ENCODE peak calls at places on chromosomes 4 and X, in ten cellular contexts. One of them, this sample, is unnamed.

GRCh38 chr4:165867961-165868360 is 5.1 kb upstream of the TLL1 start:
- DNase-seq in tibial artery: no peak
- DNase-seq in transverse colon: no peak
- DNase-seq in kidney: no peak
- DNase-seq in K562: no peak
- DNase-seq in A549: no peak
- DNase-seq in hepatocyte: no peak
- DNase-seq in AG10803: no peak
- DNase-seq in fibroblast of mammary gland: no peak
- DNase-seq in thyroid gland: no peak
- DNase-seq in this sample: no peak

GRCh38 chr4:170227928-170228327 is 138.2 kb upstream of the AADAT start:
- DNase-seq in kidney: no peak
- DNase-seq in K562: no peak
- DNase-seq in hepatocyte: no peak
- DNase-seq in transverse colon: no peak
- DNase-seq in tibial artery: no peak
- DNase-seq in AG10803: no peak
- DNase-seq in fibroblast of mammary gland: no peak
- DNase-seq in A549: no peak
- DNase-seq in thyroid gland: no peak
- DNase-seq in this sample: no peak

GRCh38 chr4:84224522-84224921 is 274.6 kb downstream of the NKX6-1 start:
- DNase-seq in transverse colon: no peak
- DNase-seq in tibial artery: no peak
- DNase-seq in AG10803: no peak
- DNase-seq in A549: no peak
- DNase-seq in kidney: no peak
- DNase-seq in fibroblast of mammary gland: no peak
- DNase-seq in hepatocyte: no peak
- DNase-seq in thyroid gland: no peak
- DNase-seq in K562: no peak
- DNase-seq in this sample: no peak

GRCh38 chr4:69092190-69092589 is 4.1 kb upstream of the UGT2B7 start:
- DNase-seq in tibial artery: no peak
- DNase-seq in K562: no peak
- DNase-seq in AG10803: peak; percentile 3
- DNase-seq in A549: no peak
- DNase-seq in hepatocyte: no peak
- DNase-seq in kidney: no peak
- DNase-seq in thyroid gland: no peak
- DNase-seq in fibroblast of mammary gland: peak; percentile 59
- DNase-seq in transverse colon: no peak
- DNase-seq in this sample: peak; percentile 59

GRCh38 chrX:110391086-110391485 is 32.4 kb downstream of the RTL9 start:
- DNase-seq in A549: no peak
- DNase-seq in K562: no peak
- DNase-seq in kidney: no peak
- DNase-seq in fibroblast of mammary gland: no peak
- DNase-seq in hepatocyte: no peak
- DNase-seq in tibial artery: no peak
- DNase-seq in transverse colon: no peak
- DNase-seq in thyroid gland: no peak
- DNase-seq in AG10803: no peak
- DNase-seq in this sample: no peak

GRCh38 chrX:33273521-33273920 is 62.2 kb upstream of the DMD start:
- DNase-seq in hepatocyte: no peak
- DNase-seq in fibroblast of mammary gland: no peak
- DNase-seq in kidney: no peak
- DNase-seq in transverse colon: no peak
- DNase-seq in K562: no peak
- DNase-seq in A549: no peak
- DNase-seq in thyroid gland: no peak
- DNase-seq in tibial artery: no peak
- DNase-seq in AG10803: no peak
- DNase-seq in this sample: no peak

GRCh38 chrX:47690175-47690574 is 31.2 kb upstream of the UXT start:
- DNase-seq in AG10803: peak; percentile 26
- DNase-seq in A549: peak; percentile 8
- DNase-seq in hepatocyte: no peak
- DNase-seq in transverse colon: no peak
- DNase-seq in tibial artery: no peak
- DNase-seq in fibroblast of mammary gland: peak; percentile 27
- DNase-seq in kidney: no peak
- DNase-seq in thyroid gland: no peak
- DNase-seq in K562: no peak
- DNase-seq in this sample: peak; percentile 3

GRCh38 chr4:73704314-73705055 is 35.9 kb upstream of the CXCL8 start:
- DNase-seq in A549: peak; percentile 91
- DNase-seq in tibial artery: peak; percentile 87
- DNase-seq in hepatocyte: peak; percentile 85
- DNase-seq in transverse colon: peak; percentile 27
- DNase-seq in thyroid gland: peak; percentile 65
- DNase-seq in AG10803: peak; percentile 99
- DNase-seq in kidney: no peak
- DNase-seq in fibroblast of mammary gland: peak; percentile 100
- DNase-seq in K562: peak; percentile 66
- DNase-seq in this sample: peak; percentile 100

GRCh38 chrX:24231169-24231568 is 81.6 kb downstream of the ZFX start:
- DNase-seq in tibial artery: no peak
- DNase-seq in A549: peak; percentile 47
- DNase-seq in fibroblast of mammary gland: peak; percentile 93
- DNase-seq in thyroid gland: no peak
- DNase-seq in AG10803: peak; percentile 87
- DNase-seq in kidney: no peak
- DNase-seq in transverse colon: no peak
- DNase-seq in hepatocyte: peak; percentile 76
- DNase-seq in K562: peak; percentile 54
- DNase-seq in this sample: peak; percentile 85

GRCh38 chr4:38334791-38335190 is 329.2 kb upstream of the KLF3 start:
- DNase-seq in A549: peak; percentile 6
- DNase-seq in AG10803: no peak
- DNase-seq in hepatocyte: no peak
- DNase-seq in fibroblast of mammary gland: no peak
- DNase-seq in K562: no peak
- DNase-seq in transverse colon: no peak
- DNase-seq in kidney: no peak
- DNase-seq in thyroid gland: no peak
- DNase-seq in tibial artery: no peak
- DNase-seq in this sample: no peak

GRCh38 chrX:130124577-130124976 is 14.3 kb upstream of the ELF4 start:
- DNase-seq in AG10803: no peak
- DNase-seq in fibroblast of mammary gland: no peak
- DNase-seq in transverse colon: no peak
- DNase-seq in K562: no peak
- DNase-seq in thyroid gland: no peak
- DNase-seq in tibial artery: no peak
- DNase-seq in kidney: no peak
- DNase-seq in hepatocyte: no peak
- DNase-seq in A549: no peak
- DNase-seq in this sample: no peak

GRCh38 chr4:153151535-153152452 is 52.4 kb upstream of the TRIM2 start:
- DNase-seq in A549: peak; percentile 25
- DNase-seq in transverse colon: peak; percentile 90
- DNase-seq in kidney: peak; percentile 92
- DNase-seq in fibroblast of mammary gland: no peak
- DNase-seq in hepatocyte: peak; percentile 92
- DNase-seq in tibial artery: no peak
- DNase-seq in K562: no peak
- DNase-seq in thyroid gland: peak; percentile 97
- DNase-seq in AG10803: peak; percentile 43
- DNase-seq in this sample: peak; percentile 42

GRCh38 chrX:150982235-150982785 is 825 bp upstream of the HMGB3 start:
- DNase-seq in transverse colon: no peak
- DNase-seq in tibial artery: no peak
- DNase-seq in K562: no peak
- DNase-seq in thyroid gland: no peak
- DNase-seq in AG10803: no peak
- DNase-seq in fibroblast of mammary gland: no peak
- DNase-seq in hepatocyte: no peak
- DNase-seq in A549: no peak
- DNase-seq in kidney: no peak
- DNase-seq in this sample: no peak
- H3K4me3 ChIP-seq in transverse colon: peak overlapping the region; percentile 62
- H3K4me3 ChIP-seq in tibial artery: peak overlapping the region; percentile 52
- H3K4me3 ChIP-seq in K562: no peak overlapping the region
- H3K4me3 ChIP-seq in thyroid gland: no peak overlapping the region
- H3K4me3 ChIP-seq in AG10803: peak overlapping the region; percentile 66
- H3K4me3 ChIP-seq in fibroblast of mammary gland: peak overlapping the region; percentile 55
- H3K4me3 ChIP-seq in hepatocyte: peak overlapping the region; percentile 70
- H3K4me3 ChIP-seq in A549: peak overlapping the region; percentile 99
- H3K4me3 ChIP-seq in kidney: peak overlapping the region; percentile 24
- H3K4me3 ChIP-seq in this sample: peak overlapping the region; percentile 62

GRCh38 chr4:182861346-182861745 is 55.8 kb downstream of the DCTD start:
- DNase-seq in hepatocyte: no peak
- DNase-seq in thyroid gland: no peak
- DNase-seq in transverse colon: no peak
- DNase-seq in fibroblast of mammary gland: no peak
- DNase-seq in A549: no peak
- DNase-seq in kidney: no peak
- DNase-seq in K562: no peak
- DNase-seq in tibial artery: no peak
- DNase-seq in AG10803: no peak
- DNase-seq in this sample: no peak

GRCh38 chr4:182862921-182863320 is 54.3 kb downstream of the DCTD start:
- DNase-seq in AG10803: no peak
- DNase-seq in tibial artery: no peak
- DNase-seq in hepatocyte: no peak
- DNase-seq in kidney: peak; percentile 76
- DNase-seq in transverse colon: peak; percentile 53
- DNase-seq in A549: no peak
- DNase-seq in K562: no peak
- DNase-seq in thyroid gland: peak; percentile 97
- DNase-seq in fibroblast of mammary gland: no peak
- DNase-seq in this sample: no peak

GRCh38 chr4:182859730-182860129 is 57.5 kb downstream of the DCTD start:
- DNase-seq in hepatocyte: no peak
- DNase-seq in fibroblast of mammary gland: no peak
- DNase-seq in AG10803: no peak
- DNase-seq in kidney: no peak
- DNase-seq in thyroid gland: no peak
- DNase-seq in tibial artery: no peak
- DNase-seq in transverse colon: no peak
- DNase-seq in K562: no peak
- DNase-seq in A549: no peak
- DNase-seq in this sample: no peak

GRCh38 chr4:182863501-182863900 is 53.7 kb downstream of the DCTD start:
- DNase-seq in A549: no peak
- DNase-seq in hepatocyte: no peak
- DNase-seq in tibial artery: no peak
- DNase-seq in AG10803: no peak
- DNase-seq in fibroblast of mammary gland: no peak
- DNase-seq in thyroid gland: peak; percentile 47
- DNase-seq in kidney: no peak
- DNase-seq in transverse colon: no peak
- DNase-seq in K562: no peak
- DNase-seq in this sample: no peak

DNA sequence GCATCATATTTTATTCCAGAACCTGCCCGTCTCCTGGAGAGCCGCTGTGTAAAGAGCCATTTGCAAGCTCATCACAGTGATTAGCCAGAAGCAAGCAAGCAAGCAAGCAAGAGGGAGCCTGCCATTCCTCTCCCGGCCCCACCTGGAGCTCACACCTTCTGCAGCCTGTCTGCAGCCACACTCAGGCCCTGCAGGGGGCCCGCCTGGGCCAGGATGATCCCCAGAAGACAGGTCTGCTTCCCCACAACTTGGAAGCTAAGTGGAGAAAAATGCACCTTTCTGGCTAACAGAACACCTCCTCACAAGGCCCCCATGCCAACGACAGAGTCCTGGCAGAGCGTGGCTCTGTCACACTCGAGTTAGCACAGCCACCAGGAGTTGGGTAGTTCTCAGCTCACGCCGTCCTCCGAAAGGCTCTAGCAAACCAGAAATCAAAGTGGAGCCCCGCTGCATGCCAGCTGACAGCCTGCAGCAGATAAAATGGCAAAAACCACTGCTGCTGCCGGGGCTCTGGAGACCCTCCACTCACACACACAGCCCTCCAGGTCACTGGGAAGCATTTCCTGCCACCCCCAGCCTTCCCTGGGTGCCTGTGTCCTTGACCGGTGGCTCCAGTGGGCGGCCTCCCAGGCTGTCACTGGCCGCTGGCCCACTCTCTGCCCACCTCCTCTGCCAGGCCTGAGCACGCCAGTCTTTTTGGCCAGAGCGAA is 54.9 kb downstream of the DCTD start:
- DNase-seq in tibial artery: no peak
- DNase-seq in transverse colon: no peak
- DNase-seq in A549: no peak
- DNase-seq in thyroid gland: peak; percentile 88
- DNase-seq in kidney: no peak
- DNase-seq in AG10803: no peak
- DNase-seq in hepatocyte: no peak
- DNase-seq in K562: peak; percentile 17
- DNase-seq in fibroblast of mammary gland: no peak
- DNase-seq in this sample: no peak
- TF ChIP-seq CTCF in tibial artery: no peak
- TF ChIP-seq CTCF in transverse colon: no peak
- TF ChIP-seq CTCF in A549: no peak
- TF ChIP-seq CTCF in thyroid gland: peak; percentile 50
- TF ChIP-seq CTCF in kidney: no peak
- TF ChIP-seq CTCF in AG10803: no peak
- TF ChIP-seq CTCF in hepatocyte: no peak
- TF ChIP-seq CTCF in K562: peak; percentile 33
- TF ChIP-seq CTCF in fibroblast of mammary gland: no peak
- TF ChIP-seq CTCF in this sample: no peak

DNA sequence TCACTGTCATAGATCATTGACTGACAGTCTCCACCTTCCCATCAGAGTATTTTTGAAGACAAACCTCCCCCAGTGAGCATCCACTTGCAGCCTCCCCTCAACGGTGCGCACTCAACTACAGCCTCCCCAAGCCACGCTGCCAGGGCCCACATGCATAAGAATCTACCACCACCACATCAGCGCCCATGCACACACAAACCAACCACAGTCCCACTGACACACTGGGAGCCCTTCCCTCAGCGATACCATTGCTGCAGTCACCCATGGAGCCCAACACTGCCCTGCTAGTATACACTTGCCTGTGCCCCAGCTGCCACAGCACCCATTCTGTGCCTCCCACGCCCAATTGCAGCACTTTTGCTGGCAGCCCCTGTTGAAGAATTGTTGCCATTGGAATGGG is 132.9 kb downstream of the CHM start:
- DNase-seq in A549: no peak
- DNase-seq in fibroblast of mammary gland: no peak
- DNase-seq in AG10803: no peak
- DNase-seq in K562: no peak
- DNase-seq in tibial artery: no peak
- DNase-seq in transverse colon: no peak
- DNase-seq in kidney: no peak
- DNase-seq in thyroid gland: no peak
- DNase-seq in hepatocyte: no peak
- DNase-seq in this sample: no peak
- H3K4me3 ChIP-seq in A549: no peak overlapping the region
- H3K4me3 ChIP-seq in fibroblast of mammary gland: no peak overlapping the region
- H3K4me3 ChIP-seq in AG10803: no peak overlapping the region
- H3K4me3 ChIP-seq in K562: no peak overlapping the region
- H3K4me3 ChIP-seq in tibial artery: no peak overlapping the region
- H3K4me3 ChIP-seq in transverse colon: no peak overlapping the region
- H3K4me3 ChIP-seq in kidney: no peak overlapping the region
- H3K4me3 ChIP-seq in thyroid gland: no peak overlapping the region
- H3K4me3 ChIP-seq in hepatocyte: no peak overlapping the region
- H3K4me3 ChIP-seq in this sample: no peak overlapping the region

GRCh38 chr4:1870578-1871443 is at the start of gene NSD2:
- DNase-seq in K562: peak; percentile 98
- DNase-seq in hepatocyte: peak; percentile 97
- DNase-seq in A549: peak; percentile 81
- DNase-seq in tibial artery: peak; percentile 78
- DNase-seq in kidney: peak; percentile 96
- DNase-seq in thyroid gland: peak; percentile 86
- DNase-seq in fibroblast of mammary gland: peak; percentile 80
- DNase-seq in transverse colon: peak; percentile 94
- DNase-seq in AG10803: peak; percentile 87
- DNase-seq in this sample: peak; percentile 85
- TF ChIP-seq CTCF in K562: no peak
- TF ChIP-seq CTCF in hepatocyte: no peak
- TF ChIP-seq CTCF in A549: no peak
- TF ChIP-seq CTCF in tibial artery: no peak
- TF ChIP-seq CTCF in kidney: no peak
- TF ChIP-seq CTCF in thyroid gland: no peak
- TF ChIP-seq CTCF in fibroblast of mammary gland: no peak
- TF ChIP-seq CTCF in transverse colon: no peak
- TF ChIP-seq CTCF in AG10803: no peak
- TF ChIP-seq CTCF in this sample: no peak

This sample was measured in fibroblast of pulmonary artery.